ENCODE peak calls at places on chromosomes 5 and 9, in six cellular contexts. Z is fibroblast of the aortic adventitia, K is ovary, D is A549, B is GM23248, Q is brain microvascular endothelial cell. G is an unnamed sample.

GRCh38 chr5:169095410-169095772 is 205.5 kb downstream of the SLIT3 start:
- DNase-seq in Z (no peak), K (no peak), D (no peak), B (no peak), Q (no peak), G (no peak)

GRCh38 chr9:127574089-127574921 is 37.8 kb upstream of the STXBP1 start:
- DNase-seq in Z (peak), K (no peak), D (peak), B (peak), Q (no peak), G (peak)

GRCh38 chr9:12875216-12875615 is 100.4 kb downstream of the LURAP1L start:
- DNase-seq in Z (peak), K (no peak), D (no peak), B (peak), Q (no peak), G (peak)

GRCh38 chr5:139061274-139061673 is 136.9 kb downstream of the SIL1 start:
- DNase-seq in Z (peak), K (peak), D (no peak), B (peak), Q (peak), G (peak)

GRCh38 chr5:16618138-16618897 is 1.5 kb upstream of the RETREG1 start:
- DNase-seq in Z (no peak), K (no peak), D (no peak), B (no peak), Q (no peak), G (no peak)

GRCh38 chr5:62306494-62307363 is 723 bp downstream of the KIF2A start:
- DNase-seq in Z (peak), K (peak), D (peak), B (peak), Q (peak), G (peak)

GRCh38 chr5:157335534-157336422 is 69.9 kb downstream of the CYFIP2 start:
- DNase-seq in Z (no peak), K (no peak), D (no peak), B (peak), Q (no peak), G (peak)

GRCh38 chr9:128025756-128026155 is 41.4 kb downstream of the NAIF1 start:
- DNase-seq in Z (no peak), K (no peak), D (no peak), B (no peak), Q (no peak), G (no peak)

GRCh38 chr5:8848997-8849585 is 696.8 kb downstream of the SEMA5A start:
- DNase-seq in Z (peak), K (no peak), D (no peak), B (peak), Q (peak), G (peak)

GRCh38 chr9:16830806-16831205 is 39.7 kb downstream of the BNC2 start:
- DNase-seq in Z (no peak), K (no peak), D (no peak), B (peak), Q (no peak), G (no peak)

GRCh38 chr9:136551401-136552116 is 5.7 kb upstream of the NOTCH1 start:
- DNase-seq in Z (peak), K (peak), D (peak), B (peak), Q (peak), G (peak)

GRCh38 chr5:98416541-98416940 is 356.9 kb upstream of the RGMB start:
- DNase-seq in Z (peak), K (no peak), D (no peak), B (peak), Q (no peak), G (peak)

GRCh38 chr5:76252437-76252836 is 150.6 kb upstream of the IQGAP2 start:
- DNase-seq in Z (no peak), K (no peak), D (no peak), B (no peak), Q (no peak), G (no peak)

GRCh38 chr9:78858266-78858665 is 561.3 kb downstream of the PSAT1 start:
- DNase-seq in Z (peak), K (no peak), D (no peak), B (no peak), Q (no peak), G (no peak)

GRCh38 chr9:15697459-15697858 is 144.6 kb downstream of the CCDC171 start:
- DNase-seq in Z (peak), K (no peak), D (no peak), B (peak), Q (peak), G (peak)

GRCh38 chr5:170297589-170298462 is at the start of gene LCP2:
- DNase-seq in Z (no peak), K (no peak), D (no peak), B (no peak), Q (no peak), G (no peak)

GRCh38 chr9:109852561-109852960 is 72.6 kb downstream of the PALM2AKAP2 start:
- DNase-seq in Z (no peak), K (no peak), D (no peak), B (no peak), Q (no peak), G (peak)

GRCh38 chr9:88075966-88076285 is 62.3 kb downstream of the SPATA31C2 start:
- DNase-seq in Z (no peak), K (no peak), D (no peak), B (no peak), Q (peak), G (no peak)

GRCh38 chr5:162786234-162786633 is 651.2 kb upstream of the CCNG1 start:
- DNase-seq in Z (no peak), K (no peak), D (no peak), B (no peak), Q (no peak), G (no peak)

GRCh38 chr5:62692946-62693713 is 114.5 kb downstream of the LRRC70 start:
- DNase-seq in Z (no peak), K (no peak), D (no peak), B (no peak), Q (no peak), G (no peak)

GRCh38 chr9:131312822-131313770 is 23.6 kb downstream of the PLPP7 start:
- DNase-seq in Z (no peak), K (no peak), D (no peak), B (no peak), Q (no peak), G (no peak)

GRCh38 chr5:54062958-54063357 is 247.4 kb downstream of the ARL15 start:
- DNase-seq in Z (peak), K (no peak), D (no peak), B (peak), Q (peak), G (peak)

GRCh38 chr5:54066433-54066832 is 243.9 kb downstream of the ARL15 start:
- DNase-seq in Z (no peak), K (no peak), D (no peak), B (no peak), Q (no peak), G (no peak)

GRCh38 chr5:54063817-54064216 is 246.6 kb downstream of the ARL15 start:
- DNase-seq in Z (peak), K (no peak), D (no peak), B (peak), Q (peak), G (peak)
- H3K4me3 ChIP-seq in Z (no peak), K (no peak), D (no peak), B (peak), Q (no peak), G (no peak)

GRCh38 chr9:35727676-35728040 is 4.3 kb downstream of the TLN1 start:
- DNase-seq in Z (no peak), K (no peak), D (no peak), B (no peak), Q (peak), G (no peak)

GRCh38 chr9:35729700-35730485 is 2.1 kb downstream of the TLN1 start:
- DNase-seq in Z (peak), K (no peak), D (peak), B (peak), Q (peak), G (peak)

GRCh38 chr9:35728041-35728971 is 3.7 kb downstream of the TLN1 start:
- DNase-seq in Z (peak), K (peak), D (no peak), B (peak), Q (peak), G (peak)

GRCh38 chr9:35730486-35730854 is 1.5 kb downstream of the TLN1 start:
- DNase-seq in Z (no peak), K (no peak), D (no peak), B (no peak), Q (no peak), G (no peak)

GRCh38 chr9:35729101-35729500 is 2.9 kb downstream of the TLN1 start:
- DNase-seq in Z (peak), K (no peak), D (no peak), B (peak), Q (no peak), G (no peak)
- H3K4me3 ChIP-seq in Z (peak), K (peak), D (peak), B (peak), Q (peak), G (peak)

DNA sequence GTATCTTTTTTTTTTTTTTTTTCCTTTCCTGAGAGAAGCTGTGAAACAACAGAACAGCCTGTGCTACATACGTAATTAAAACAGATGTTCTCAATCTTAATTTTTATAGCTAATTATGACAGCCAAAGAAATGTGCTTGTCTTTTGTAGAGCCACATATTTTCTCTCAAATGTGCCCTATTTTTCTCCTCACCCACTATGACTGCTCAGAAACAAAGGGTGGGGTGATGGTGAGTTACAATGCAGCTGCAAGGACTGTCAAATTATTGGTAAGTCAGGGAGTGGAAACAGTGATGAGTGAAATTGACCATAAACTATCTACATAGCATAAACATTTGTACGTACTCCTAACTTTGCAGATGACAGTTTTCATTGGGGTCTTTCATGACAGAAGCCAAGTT is 215.9 kb downstream of the MCTP1 start:
- DNase-seq in Z (no peak), K (no peak), D (no peak), B (no peak), Q (no peak), G (no peak)
- H3K4me3 ChIP-seq in Z (no peak), K (no peak), D (no peak), B (peak), Q (no peak), G (no peak)

GRCh38 chr5:77906806-77907205 is 130.7 kb upstream of the TBCA start:
- DNase-seq in Z (peak), K (no peak), D (no peak), B (peak), Q (no peak), G (peak)
- H3K4me3 ChIP-seq in Z (no peak), K (no peak), D (no peak), B (no peak), Q (no peak), G (no peak)

GRCh38 chr9:99878651-99879050 is 27.8 kb upstream of the STX17 start:
- DNase-seq in Z (no peak), K (no peak), D (no peak), B (peak), Q (no peak), G (peak)

GRCh38 chr9:99876190-99876589 is 30.3 kb upstream of the STX17 start:
- DNase-seq in Z (no peak), K (no peak), D (no peak), B (no peak), Q (no peak), G (no peak)

DNA sequence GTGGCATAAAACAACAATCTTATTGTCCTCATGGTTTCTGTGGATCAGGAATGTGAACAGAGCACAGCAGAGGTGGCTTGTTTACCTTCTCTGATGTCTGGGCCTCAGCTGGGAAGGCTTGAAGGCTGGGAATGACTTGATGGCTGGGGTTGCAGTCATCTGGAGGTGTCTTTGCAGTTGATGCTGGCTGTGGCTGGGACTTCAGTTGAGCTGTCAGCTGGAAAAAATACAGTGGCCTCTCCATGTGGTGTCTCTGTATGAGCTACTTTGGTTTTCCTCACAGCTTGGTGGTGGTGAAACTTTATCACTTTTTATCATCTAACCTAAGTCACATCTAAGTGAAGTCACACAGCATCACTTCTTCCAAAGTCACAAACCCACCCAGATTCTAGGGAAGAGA is 24.7 kb upstream of the STX17 start:
- DNase-seq in Z (no peak), K (no peak), D (no peak), B (no peak), Q (no peak), G (no peak)
- H3K4me3 ChIP-seq in Z (no peak), K (no peak), D (no peak), B (no peak), Q (no peak), G (no peak)

DNA sequence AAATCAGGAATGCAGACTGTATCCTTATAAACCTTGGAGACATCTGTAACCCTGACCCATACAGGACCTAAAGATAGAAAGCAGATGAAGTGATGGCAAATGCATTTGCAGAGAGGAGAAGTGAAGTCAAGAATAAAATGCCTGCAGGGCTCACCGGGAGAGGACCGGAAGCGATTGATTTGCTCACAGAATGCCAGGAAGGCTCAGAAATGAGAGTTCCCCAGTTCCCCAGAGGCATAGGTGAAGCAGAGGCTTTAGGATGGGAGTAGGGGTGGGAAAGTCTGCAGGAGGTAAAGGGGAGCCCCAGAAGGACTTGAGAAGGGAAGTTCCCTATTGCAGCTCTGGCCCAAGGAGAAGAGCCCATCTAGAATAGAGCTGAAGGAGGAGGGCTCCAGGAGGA is 63.9 kb upstream of the TNFAIP8 start:
- DNase-seq in Z (no peak), K (no peak), D (no peak), B (no peak), Q (no peak), G (no peak)
- H3K4me3 ChIP-seq in Z (no peak), K (no peak), D (no peak), B (no peak), Q (no peak), G (no peak)

DNA sequence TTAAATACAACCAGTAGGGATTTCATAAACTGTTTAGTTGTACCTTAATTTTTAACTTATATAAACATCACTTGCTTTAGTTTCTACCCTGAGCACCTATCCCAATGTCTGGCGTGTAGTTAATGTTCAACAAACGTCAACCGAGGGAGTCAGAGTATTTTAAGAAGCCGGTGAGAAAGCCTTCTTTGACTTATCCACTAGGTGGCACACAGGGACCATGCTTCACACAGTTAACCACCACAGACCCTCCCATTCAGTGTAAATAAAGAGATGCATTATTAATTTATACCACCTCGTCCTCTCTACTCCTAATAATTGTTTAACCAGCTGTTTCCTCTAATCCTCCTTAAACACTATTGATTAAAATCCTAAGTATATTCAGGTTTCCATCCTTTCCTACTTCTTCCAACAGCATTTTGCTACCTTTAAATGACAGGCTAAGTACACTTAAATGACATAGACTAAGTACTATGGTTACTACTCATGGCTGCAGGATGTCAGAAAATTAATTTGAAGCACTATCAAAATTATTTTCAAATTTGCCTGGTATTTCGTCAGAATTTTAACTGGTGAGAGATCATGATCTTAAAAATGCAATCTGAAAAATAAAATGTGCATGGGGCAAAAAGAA is 2.3 kb downstream of the HAPLN1 start:
- DNase-seq in Z (peak), K (no peak), D (peak), B (peak), Q (peak), G (peak)
- H3K4me3 ChIP-seq in Z (no peak), K (no peak), D (no peak), B (peak), Q (no peak), G (peak)

DNA sequence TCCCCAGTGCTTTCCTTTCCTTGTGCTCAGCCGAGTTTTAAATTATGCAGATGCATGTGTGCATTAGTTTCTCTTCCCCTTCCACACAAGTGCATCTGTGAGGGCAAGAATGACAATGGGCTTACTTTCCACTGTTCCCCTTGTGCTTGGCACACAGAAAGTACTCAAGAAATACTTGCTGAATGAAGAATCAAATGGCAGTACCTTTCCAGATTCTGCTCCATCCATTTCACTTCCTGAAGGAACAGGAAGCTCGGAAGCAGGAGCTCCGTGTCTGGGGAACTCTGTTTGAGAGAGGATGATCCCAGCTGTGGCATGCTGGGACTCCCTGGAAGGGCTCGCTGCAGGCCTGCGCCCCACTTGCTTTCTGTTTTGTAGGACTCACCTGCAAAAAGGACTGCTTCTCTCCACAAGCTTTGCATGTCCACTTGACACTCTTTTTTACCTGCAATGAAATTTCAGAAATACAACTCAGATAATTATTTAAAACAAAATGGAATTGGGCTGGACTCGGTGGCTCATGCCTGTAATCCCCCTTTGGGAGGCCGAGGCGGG is 5.5 kb downstream of the MRNIP start:
- DNase-seq in Z (no peak), K (no peak), D (no peak), B (no peak), Q (no peak), G (no peak)
- H3K4me3 ChIP-seq in Z (no peak), K (no peak), D (no peak), B (no peak), Q (no peak), G (no peak)

G was measured in AG10803.